ENCODE peak calls at places on chromosome 17, in five cellular contexts. M, V, W, J and I are unnamed samples. For H3K4me1, the result is how much of the 10 kb centered on the place peaks cover.

GRCh38 chr17:16820161-16820877 is 130.3 kb downstream of the CCDC144A start:
- DNase-seq in W (no peak), M (no peak), J (peak), V (no peak), I (no peak)

GRCh38 chr17:82235775-82236141 is 6.9 kb downstream of the SLC16A3 start:
- DNase-seq in J (peak), M (peak), W (peak), V (no peak), I (no peak)

GRCh38 chr17:39923836-39924690 is 3.3 kb downstream of the ORMDL3 start:
- DNase-seq in V (no peak), J (no peak), W (no peak), M (peak), I (no peak)

GRCh38 chr17:79949646-79950292 is 85.9 kb downstream of the TBC1D16 start:
- DNase-seq in J (no peak), V (no peak), W (no peak), M (no peak), I (no peak)

GRCh38 chr17:44112284-44113280 is 10.9 kb downstream of the HDAC5 start:
- DNase-seq in W (no peak), M (peak), J (peak), V (no peak), I (no peak)

GRCh38 chr17:48586355-48586924 is 3.6 kb downstream of the HOXB3 start:
- DNase-seq in M (no peak), W (no peak), J (no peak), V (no peak), I (no peak)

GRCh38 chr17:82303944-82304808 is 13.2 kb downstream of the CD7 start:
- DNase-seq in M (no peak), J (peak), W (no peak), V (no peak), I (no peak)

GRCh38 chr17:77451271-77451893 is 310.6 kb downstream of the SEC14L1 start:
- DNase-seq in J (peak), V (peak), W (no peak), M (peak), I (no peak)

GRCh38 chr17:21143695-21144094 is 16.9 kb downstream of the DHRS7B start:
- DNase-seq in J (no peak), M (no peak), W (no peak), V (no peak), I (no peak)

GRCh38 chr17:70987867-70988340 is 818.6 kb downstream of the KCNJ2 start:
- DNase-seq in W (no peak), J (no peak), M (no peak), V (no peak), I (no peak)

GRCh38 chr17:77328823-77329740 is 188.3 kb downstream of the SEC14L1 start:
- DNase-seq in J (no peak), M (no peak), V (peak), W (no peak), I (no peak)

GRCh38 chr17:78679495-78680395 is 102.3 kb downstream of the CYTH1 start:
- DNase-seq in V (no peak), J (no peak), W (no peak), M (no peak), I (no peak)

GRCh38 chr17:50100921-50101345 is 5.8 kb downstream of the PDK2 start:
- DNase-seq in J (no peak), V (no peak), M (peak), W (no peak), I (no peak)

GRCh38 chr17:4898351-4898750 is 985 bp upstream of the C17orf107 start:
- DNase-seq in W (no peak), V (no peak), J (no peak), M (peak), I (no peak)

GRCh38 chr17:29159286-29159860 is 20.8 kb downstream of the MYO18A start:
- DNase-seq in V (no peak), J (no peak), M (no peak), W (no peak), I (no peak)

GRCh38 chr17:29157310-29157709 is 22.9 kb downstream of the MYO18A start:
- DNase-seq in M (no peak), V (no peak), W (no peak), J (no peak), I (no peak)

GRCh38 chr17:29158515-29159275 is 21.5 kb downstream of the MYO18A start:
- DNase-seq in M (no peak), J (no peak), W (no peak), V (no peak), I (no peak)

GRCh38 chr17:29156781-29157180 is 23.4 kb downstream of the MYO18A start:
- DNase-seq in M (no peak), V (no peak), W (no peak), J (peak), I (no peak)

GRCh38 chr17:29158096-29158495 is 22.1 kb downstream of the MYO18A start:
- DNase-seq in J (no peak), M (no peak), V (no peak), W (no peak), I (no peak)
- H3K4me1 ChIP-seq in J (half or more), M (under half), V (under half), W (half or more), I (under half)

GRCh38 chr17:1228752-1229353 is 41.4 kb upstream of the BHLHA9 start:
- DNase-seq in W (no peak), M (no peak), V (no peak), J (peak), I (no peak)
- H3K4me3 ChIP-seq in W (peak), M (peak), V (peak), J (peak), I (peak)

GRCh38 chr17:72193395-72194106 is 72.7 kb downstream of the SOX9 start:
- DNase-seq in M (peak), W (no peak), J (peak), V (no peak), I (no peak)

GRCh38 chr17:72191356-72191755 is 70.5 kb downstream of the SOX9 start:
- DNase-seq in J (no peak), M (no peak), V (no peak), W (no peak), I (no peak)

GRCh38 chr17:72189781-72190593 is 69.2 kb downstream of the SOX9 start:
- DNase-seq in M (no peak), J (no peak), V (no peak), W (no peak), I (no peak)

GRCh38 chr17:72191901-72192300 is 71.1 kb downstream of the SOX9 start:
- DNase-seq in J (peak), M (no peak), W (no peak), V (no peak), I (no peak)

GRCh38 chr17:72192409-72193192 is 71.8 kb downstream of the SOX9 start:
- DNase-seq in M (no peak), V (no peak), W (no peak), J (peak), I (no peak)
- H3K4me1 ChIP-seq in M (under half), V (under half), W (under half), J (under half), I (under half)

GRCh38 chr17:2853722-2854580 is 57.7 kb downstream of the RAP1GAP2 start:
- DNase-seq in M (no peak), V (no peak), J (peak), W (no peak), I (no peak)

GRCh38 chr17:2852211-2852610 is 56.0 kb downstream of the RAP1GAP2 start:
- DNase-seq in W (no peak), J (no peak), M (no peak), V (no peak), I (no peak)

GRCh38 chr17:2851615-2852014 is 55.4 kb downstream of the RAP1GAP2 start:
- DNase-seq in M (no peak), V (no peak), J (no peak), W (no peak), I (no peak)

GRCh38 chr17:2853111-2853721 is 57.0 kb downstream of the RAP1GAP2 start:
- DNase-seq in W (no peak), M (peak), V (peak), J (peak), I (peak)

DNA sequence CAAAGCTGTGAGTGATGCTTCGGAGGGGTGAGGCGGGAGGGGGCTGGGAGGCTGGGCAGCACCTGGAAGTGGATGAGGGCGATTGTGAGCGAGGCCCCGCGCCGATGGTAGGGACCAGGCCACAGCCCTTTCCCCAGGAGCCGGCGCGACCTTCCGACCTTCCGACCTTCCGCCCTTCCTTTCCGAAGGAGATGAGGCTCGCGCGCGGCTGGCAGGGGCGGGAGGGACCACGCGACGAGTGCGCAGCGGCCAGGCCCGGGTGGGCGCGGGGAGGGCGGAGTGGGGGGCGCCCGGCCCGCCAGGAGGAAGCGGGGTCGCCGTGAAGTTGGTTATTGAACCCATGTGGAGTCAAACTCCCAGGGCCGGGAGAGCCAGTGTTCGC is 56.5 kb downstream of the RAP1GAP2 start:
- DNase-seq in V (no peak), J (peak), M (no peak), W (no peak), I (no peak)
- H3K4me3 ChIP-seq in V (peak), J (peak), M (peak), W (peak), I (peak)

GRCh38 chr17:34757106-34757505 is 177.7 kb downstream of the TMEM132E start:
- DNase-seq in V (no peak), M (no peak), J (no peak), W (no peak), I (no peak)

GRCh38 chr17:34757611-34758010 is 178.2 kb downstream of the TMEM132E start:
- DNase-seq in W (no peak), J (no peak), M (no peak), V (no peak), I (no peak)

GRCh38 chr17:34756670-34757021 is 177.3 kb downstream of the TMEM132E start:
- DNase-seq in V (no peak), M (no peak), W (no peak), J (no peak), I (no peak)

GRCh38 chr17:34758316-34758715 is 178.9 kb downstream of the TMEM132E start:
- DNase-seq in W (no peak), V (no peak), J (no peak), M (no peak), I (no peak)

DNA sequence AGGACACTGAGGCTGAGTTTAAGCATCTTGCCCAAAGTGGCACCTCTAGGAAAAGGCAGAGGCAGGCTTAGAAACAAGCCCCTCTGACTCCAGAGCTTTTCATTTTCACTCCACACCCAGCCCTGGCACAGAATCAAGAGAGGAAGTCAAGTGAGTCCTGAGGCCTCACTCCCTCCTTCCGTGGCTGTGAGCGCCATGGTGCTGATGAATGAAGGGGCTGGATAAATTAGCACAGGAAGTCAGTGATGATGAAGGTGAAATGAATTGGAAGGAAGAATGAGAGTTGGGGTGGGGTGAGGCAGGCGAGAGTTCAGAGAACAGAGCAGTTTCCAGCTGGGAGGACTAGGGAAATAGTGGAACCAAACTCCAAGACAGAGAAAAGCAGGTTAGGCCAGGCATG is 179.4 kb downstream of the TMEM132E start:
- DNase-seq in J (no peak), M (no peak), W (no peak), V (no peak), I (no peak)
- H3K4me1 ChIP-seq in J (under half), M (under half), W (under half), V (under half), I (under half)

GRCh38 chr17:62823111-62823895 is 15.2 kb upstream of the MARCHF10 start:
- DNase-seq in V (no peak), W (peak), J (no peak), M (no peak), I (no peak)

GRCh38 chr17:62827722-62828498 is 19.8 kb upstream of the MARCHF10 start:
- DNase-seq in J (no peak), W (peak), M (no peak), V (no peak), I (no peak)

GRCh38 chr17:62826956-62827355 is 18.8 kb upstream of the MARCHF10 start:
- DNase-seq in J (no peak), W (peak), V (no peak), M (no peak), I (no peak)

GRCh38 chr17:62824290-62825135 is 16.4 kb upstream of the MARCHF10 start:
- DNase-seq in V (no peak), W (peak), J (no peak), M (no peak), I (no peak)

DNA sequence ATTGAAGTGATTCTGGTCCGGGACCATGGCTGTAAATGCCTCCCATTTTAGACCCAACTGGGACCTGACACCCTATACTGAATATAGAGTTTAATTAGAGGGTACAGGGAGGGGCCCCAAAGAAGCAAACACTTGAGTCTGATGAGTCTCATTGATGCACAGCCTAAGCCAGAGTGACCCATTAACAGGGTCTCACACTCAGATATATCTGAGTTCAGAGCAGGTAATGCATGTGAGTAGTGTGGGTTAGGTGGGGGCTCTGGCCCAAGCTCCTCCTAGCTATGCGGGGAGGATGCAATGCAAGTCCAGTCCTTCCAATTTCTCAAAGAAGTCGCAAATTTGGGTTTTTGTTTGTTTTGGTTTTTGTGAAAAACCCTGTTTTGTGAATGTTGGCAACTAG is 17.1 kb upstream of the MARCHF10 start:
- DNase-seq in J (no peak), V (no peak), W (peak), M (no peak), I (no peak)
- H3K4me3 ChIP-seq in J (no peak), V (no peak), W (no peak), M (no peak), I (no peak)

GRCh38 chr17:42247734-42248133 is 28.5 kb downstream of the STAT5B start:
- DNase-seq in W (no peak), V (no peak), M (no peak), J (no peak), I (no peak)

GRCh38 chr17:42251115-42251514 is 25.1 kb downstream of the STAT5B start:
- DNase-seq in V (no peak), W (no peak), M (no peak), J (no peak), I (no peak)

GRCh38 chr17:42246515-42246914 is 29.7 kb downstream of the STAT5B start:
- DNase-seq in W (no peak), J (no peak), V (no peak), M (no peak), I (no peak)

GRCh38 chr17:42249681-42250446 is 26.3 kb downstream of the STAT5B start:
- DNase-seq in M (no peak), J (no peak), V (no peak), W (no peak), I (no peak)

DNA sequence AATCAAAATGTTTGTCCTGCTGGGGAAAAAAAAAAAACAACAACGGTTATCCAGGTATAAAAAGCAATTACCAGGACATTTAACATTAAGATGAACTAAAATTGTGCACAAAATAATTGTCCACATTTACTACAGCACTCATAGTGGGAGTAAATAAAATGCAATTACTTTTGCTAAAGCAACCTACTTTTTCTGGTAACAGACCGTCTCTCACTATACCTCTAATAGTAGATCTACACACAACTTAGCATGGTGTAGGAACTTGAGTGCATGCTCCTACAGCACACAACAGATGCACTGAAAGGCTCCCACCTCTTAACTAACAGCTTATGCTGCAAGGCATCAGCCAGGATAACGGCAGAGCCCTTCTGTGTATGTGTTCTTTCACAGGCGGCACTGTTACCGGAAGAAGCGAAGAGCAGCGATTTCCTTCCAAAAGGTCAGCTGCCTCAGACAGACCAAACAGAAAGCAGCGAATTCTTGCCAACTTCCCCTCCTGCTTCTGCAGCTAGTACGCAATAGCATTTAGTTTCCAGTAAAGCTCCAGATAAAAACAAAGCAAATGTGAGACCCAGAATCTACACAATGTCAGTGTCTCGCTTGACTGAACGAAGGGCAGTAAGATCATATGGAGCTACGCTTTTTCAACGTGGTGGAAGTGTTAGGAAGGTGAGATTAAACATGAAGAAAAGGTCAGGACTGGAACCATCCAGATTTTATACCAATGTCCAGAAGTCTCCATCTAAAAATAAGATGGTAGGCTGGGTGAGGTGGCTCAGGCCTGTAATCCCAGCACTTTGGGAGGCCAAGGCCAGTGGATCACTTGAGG is 27.6 kb downstream of the STAT5B start:
- DNase-seq in M (peak), J (peak), V (peak), W (peak), I (peak)
- H3K4me1 ChIP-seq in M (under half), J (under half), V (under half), W (under half), I (under half)

DNA sequence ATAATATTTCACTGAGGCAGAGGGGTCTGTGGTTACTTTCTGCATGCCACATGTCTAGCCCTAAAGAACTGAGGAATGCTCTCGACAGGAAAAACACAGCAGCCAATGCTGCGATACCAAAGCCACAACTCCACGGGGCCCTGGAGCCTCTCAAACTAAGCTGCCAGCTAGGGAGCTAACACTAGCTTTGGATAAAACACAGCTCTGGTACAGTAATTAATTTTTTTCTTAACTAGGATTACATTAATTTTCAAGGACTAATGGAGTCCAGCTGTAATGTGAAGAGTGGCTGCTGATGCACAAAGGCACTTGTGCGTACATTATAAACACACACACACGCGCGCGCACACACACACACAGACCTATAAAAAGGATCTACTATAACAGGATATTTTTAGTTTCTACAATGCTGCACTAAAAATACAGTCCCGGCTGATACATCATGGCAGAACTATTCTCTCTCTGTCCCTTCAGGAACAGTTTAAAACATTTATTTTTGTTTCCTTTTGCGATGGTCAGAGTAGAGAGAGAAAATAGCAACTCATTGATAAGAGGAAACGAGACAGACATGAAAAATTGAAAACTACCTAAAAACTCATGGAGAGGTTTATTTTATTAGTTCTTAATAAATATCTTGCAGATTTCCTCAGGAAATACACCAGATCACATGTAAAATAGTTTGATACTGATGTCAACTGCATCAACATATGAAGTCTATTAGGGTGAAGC is 88.5 kb downstream of the SMG6 start:
- DNase-seq in W (no peak), M (no peak), V (no peak), J (peak), I (peak)
- H3K4me3 ChIP-seq in W (peak), M (peak), V (peak), J (peak), I (peak)